ENCODE peak calls at places on chromosomes 3 and 15, in six cellular contexts. L is stimulated activated CD4-positive, alpha-beta T cell treated with anti-CD3 and anti-CD28 coated beads, TNF-alpha, amount 100 ng/mL, for 24 hours; U is left ventricle myocardium inferior; Q is activated effector memory CD4-positive, alpha-beta T cell treated with anti-CD3 and anti-CD28 coated beads, Interleukin-2, amount 50 U/mL, for 16 hours; M is H54; V is A673. D is an unnamed sample.

GRCh38 chr3:10468611-10469354 is 36.6 kb downstream of the ATP2B2 start:
- DNase-seq in U (no peak), V (no peak), L (no peak), M (no peak), Q (no peak), D (peak)

GRCh38 chr15:99163271-99164062 is 58.6 kb downstream of the SYNM start:
- DNase-seq in U (no peak), L (no peak), M (no peak), V (peak), Q (no peak), D (no peak)

GRCh38 chr3:72904156-72904555 is 16.3 kb downstream of the GXYLT2 start:
- DNase-seq in M (no peak), L (no peak), Q (no peak), V (no peak), U (no peak), D (no peak)

GRCh38 chr3:190614466-190615384 is 100.8 kb downstream of the IL1RAP start:
- DNase-seq in L (no peak), U (no peak), V (no peak), Q (no peak), M (no peak), D (no peak)

GRCh38 chr3:133837487-133838295 is 32.1 kb downstream of the SRPRB start:
- DNase-seq in L (no peak), V (no peak), Q (no peak), M (no peak), U (no peak), D (no peak)

GRCh38 chr15:37046876-37047614 is 53.3 kb downstream of the MEIS2 start:
- DNase-seq in L (no peak), V (no peak), M (no peak), Q (no peak), U (no peak), D (no peak)

GRCh38 chr3:58351920-58352319 is 19.2 kb downstream of the PXK start:
- DNase-seq in Q (no peak), M (no peak), U (no peak), L (no peak), V (peak), D (peak)

GRCh38 chr15:49843725-49844124 is 222.9 kb downstream of the DTWD1 start:
- DNase-seq in L (no peak), M (no peak), U (no peak), Q (no peak), V (no peak), D (no peak)

GRCh38 chr3:172112348-172113123 is 73.2 kb downstream of the FNDC3B start:
- DNase-seq in Q (no peak), V (no peak), U (no peak), M (no peak), L (no peak), D (no peak)

GRCh38 chr3:127209840-127210653 is 17.1 kb downstream of the PRR23E start:
- DNase-seq in L (no peak), V (no peak), U (no peak), Q (no peak), M (no peak), D (peak)

D was measured in SK-N-SH.